ENCODE peak calls at places on chromosomes 5 and 9, in eight cellular contexts. One of them, this sample, is unnamed.

GRCh38 chr9:108496866-108497265 is 358.9 kb downstream of the ACTL7B start:
- DNase-seq in GM12878: no peak
- DNase-seq in H9: no peak
- DNase-seq in SK-N-SH: no peak
- DNase-seq in PC-3: no peak
- DNase-seq in OCI-LY7: no peak
- DNase-seq in keratinocyte: no peak
- DNase-seq in endothelial cell of umbilical vein: no peak
- DNase-seq in this sample: no peak

GRCh38 chr5:137220523-137220927 is 278.6 kb downstream of the SPOCK1 start:
- DNase-seq in GM12878: no peak
- DNase-seq in H9: peak; percentile 43
- DNase-seq in SK-N-SH: peak; percentile 42
- DNase-seq in PC-3: peak; percentile 93
- DNase-seq in OCI-LY7: peak; percentile 75
- DNase-seq in keratinocyte: peak; percentile 57
- DNase-seq in endothelial cell of umbilical vein: peak; percentile 80
- DNase-seq in this sample: no peak

GRCh38 chr5:53037141-53037859 is 48.1 kb downstream of the ITGA2 start:
- DNase-seq in GM12878: no peak
- DNase-seq in H9: no peak
- DNase-seq in SK-N-SH: no peak
- DNase-seq in PC-3: peak; percentile 90
- DNase-seq in OCI-LY7: no peak
- DNase-seq in keratinocyte: peak; percentile 85
- DNase-seq in endothelial cell of umbilical vein: peak; percentile 71
- DNase-seq in this sample: no peak

GRCh38 chr5:38515081-38515480 is 41.4 kb downstream of the LIFR start:
- DNase-seq in GM12878: no peak
- DNase-seq in H9: no peak
- DNase-seq in SK-N-SH: no peak
- DNase-seq in PC-3: no peak
- DNase-seq in OCI-LY7: no peak
- DNase-seq in keratinocyte: no peak
- DNase-seq in endothelial cell of umbilical vein: no peak
- DNase-seq in this sample: no peak

GRCh38 chr5:55540525-55540924 is 5.8 kb upstream of the PLPP1 start:
- DNase-seq in GM12878: no peak
- DNase-seq in H9: no peak
- DNase-seq in SK-N-SH: no peak
- DNase-seq in PC-3: no peak
- DNase-seq in OCI-LY7: peak; percentile 11
- DNase-seq in keratinocyte: no peak
- DNase-seq in endothelial cell of umbilical vein: no peak
- DNase-seq in this sample: no peak

GRCh38 chr5:144267961-144268513 is 97.4 kb downstream of the KCTD16 start:
- DNase-seq in GM12878: no peak
- DNase-seq in H9: no peak
- DNase-seq in SK-N-SH: no peak
- DNase-seq in PC-3: no peak
- DNase-seq in OCI-LY7: no peak
- DNase-seq in keratinocyte: no peak
- DNase-seq in endothelial cell of umbilical vein: no peak
- DNase-seq in this sample: no peak

GRCh38 chr5:42520203-42520602 is 97.0 kb downstream of the GHR start:
- DNase-seq in GM12878: no peak
- DNase-seq in H9: no peak
- DNase-seq in SK-N-SH: no peak
- DNase-seq in PC-3: no peak
- DNase-seq in OCI-LY7: no peak
- DNase-seq in keratinocyte: no peak
- DNase-seq in endothelial cell of umbilical vein: no peak
- DNase-seq in this sample: no peak

GRCh38 chr5:12323637-12324229 is 419.5 kb upstream of the CTNND2 start:
- DNase-seq in GM12878: no peak
- DNase-seq in H9: peak; percentile 99
- DNase-seq in SK-N-SH: no peak
- DNase-seq in PC-3: no peak
- DNase-seq in OCI-LY7: no peak
- DNase-seq in keratinocyte: no peak
- DNase-seq in endothelial cell of umbilical vein: no peak
- DNase-seq in this sample: no peak

GRCh38 chr5:112245616-112246015 is 173.5 kb downstream of the EPB41L4A start:
- DNase-seq in GM12878: no peak
- DNase-seq in H9: peak; percentile 40
- DNase-seq in SK-N-SH: no peak
- DNase-seq in PC-3: no peak
- DNase-seq in OCI-LY7: no peak
- DNase-seq in keratinocyte: no peak
- DNase-seq in endothelial cell of umbilical vein: no peak
- DNase-seq in this sample: no peak

GRCh38 chr5:73899055-73899454 is 273.1 kb downstream of the ARHGEF28 start:
- DNase-seq in GM12878: peak; percentile 75
- DNase-seq in H9: no peak
- DNase-seq in SK-N-SH: peak; percentile 48
- DNase-seq in PC-3: no peak
- DNase-seq in OCI-LY7: peak; percentile 4
- DNase-seq in keratinocyte: no peak
- DNase-seq in endothelial cell of umbilical vein: no peak
- DNase-seq in this sample: no peak

GRCh38 chr5:94072116-94072515 is 330.7 kb upstream of the POU5F2 start:
- DNase-seq in GM12878: no peak
- DNase-seq in H9: no peak
- DNase-seq in SK-N-SH: no peak
- DNase-seq in PC-3: no peak
- DNase-seq in OCI-LY7: no peak
- DNase-seq in keratinocyte: no peak
- DNase-seq in endothelial cell of umbilical vein: no peak
- DNase-seq in this sample: no peak

GRCh38 chr5:180332051-180332517 is 21.1 kb downstream of the GFPT2 start:
- DNase-seq in GM12878: no peak
- DNase-seq in H9: peak; percentile 95
- DNase-seq in SK-N-SH: peak; percentile 31
- DNase-seq in PC-3: peak; percentile 45
- DNase-seq in OCI-LY7: no peak
- DNase-seq in keratinocyte: no peak
- DNase-seq in endothelial cell of umbilical vein: no peak
- DNase-seq in this sample: no peak

GRCh38 chr5:120160120-120160895 is 303.8 kb upstream of the PRR16 start:
- DNase-seq in GM12878: no peak
- DNase-seq in H9: no peak
- DNase-seq in SK-N-SH: no peak
- DNase-seq in PC-3: peak; percentile 89
- DNase-seq in OCI-LY7: no peak
- DNase-seq in keratinocyte: no peak
- DNase-seq in endothelial cell of umbilical vein: no peak
- DNase-seq in this sample: no peak

GRCh38 chr5:60210810-60211209 is 317.3 kb upstream of the PDE4D start:
- DNase-seq in GM12878: no peak
- DNase-seq in H9: peak; percentile 69
- DNase-seq in SK-N-SH: no peak
- DNase-seq in PC-3: no peak
- DNase-seq in OCI-LY7: no peak
- DNase-seq in keratinocyte: no peak
- DNase-seq in endothelial cell of umbilical vein: no peak
- DNase-seq in this sample: no peak

GRCh38 chr9:7452378-7452777 is 347.2 kb downstream of the DMAC1 start:
- DNase-seq in GM12878: no peak
- DNase-seq in H9: no peak
- DNase-seq in SK-N-SH: no peak
- DNase-seq in PC-3: no peak
- DNase-seq in OCI-LY7: no peak
- DNase-seq in keratinocyte: no peak
- DNase-seq in endothelial cell of umbilical vein: no peak
- DNase-seq in this sample: no peak

GRCh38 chr5:99022250-99022649 is 93.4 kb upstream of the CHD1 start:
- DNase-seq in GM12878: no peak
- DNase-seq in H9: no peak
- DNase-seq in SK-N-SH: no peak
- DNase-seq in PC-3: no peak
- DNase-seq in OCI-LY7: no peak
- DNase-seq in keratinocyte: no peak
- DNase-seq in endothelial cell of umbilical vein: no peak
- DNase-seq in this sample: no peak

GRCh38 chr5:172683264-172683663 is 42.2 kb downstream of the NEURL1B start:
- DNase-seq in GM12878: no peak
- DNase-seq in H9: peak; percentile 56
- DNase-seq in SK-N-SH: no peak
- DNase-seq in PC-3: no peak
- DNase-seq in OCI-LY7: no peak
- DNase-seq in keratinocyte: no peak
- DNase-seq in endothelial cell of umbilical vein: no peak
- DNase-seq in this sample: no peak

GRCh38 chr5:134738133-134738962 is at the start of gene CAMLG:
- DNase-seq in GM12878: peak; percentile 92
- DNase-seq in H9: peak; percentile 99
- DNase-seq in SK-N-SH: peak; percentile 94
- DNase-seq in PC-3: peak; percentile 95
- DNase-seq in OCI-LY7: peak; percentile 98
- DNase-seq in keratinocyte: peak; percentile 79
- DNase-seq in endothelial cell of umbilical vein: peak; percentile 99
- DNase-seq in this sample: peak; percentile 97
- TF ChIP-seq CTCF in GM12878: peak; percentile 84
- TF ChIP-seq CTCF in H9: peak; percentile 87
- TF ChIP-seq CTCF in SK-N-SH: peak; percentile 67
- TF ChIP-seq CTCF in PC-3: peak; percentile 55
- TF ChIP-seq CTCF in OCI-LY7: peak; percentile 79
- TF ChIP-seq CTCF in keratinocyte: peak; percentile 71
- TF ChIP-seq CTCF in endothelial cell of umbilical vein: peak; percentile 73
- TF ChIP-seq CTCF in this sample: peak; percentile 81

DNA sequence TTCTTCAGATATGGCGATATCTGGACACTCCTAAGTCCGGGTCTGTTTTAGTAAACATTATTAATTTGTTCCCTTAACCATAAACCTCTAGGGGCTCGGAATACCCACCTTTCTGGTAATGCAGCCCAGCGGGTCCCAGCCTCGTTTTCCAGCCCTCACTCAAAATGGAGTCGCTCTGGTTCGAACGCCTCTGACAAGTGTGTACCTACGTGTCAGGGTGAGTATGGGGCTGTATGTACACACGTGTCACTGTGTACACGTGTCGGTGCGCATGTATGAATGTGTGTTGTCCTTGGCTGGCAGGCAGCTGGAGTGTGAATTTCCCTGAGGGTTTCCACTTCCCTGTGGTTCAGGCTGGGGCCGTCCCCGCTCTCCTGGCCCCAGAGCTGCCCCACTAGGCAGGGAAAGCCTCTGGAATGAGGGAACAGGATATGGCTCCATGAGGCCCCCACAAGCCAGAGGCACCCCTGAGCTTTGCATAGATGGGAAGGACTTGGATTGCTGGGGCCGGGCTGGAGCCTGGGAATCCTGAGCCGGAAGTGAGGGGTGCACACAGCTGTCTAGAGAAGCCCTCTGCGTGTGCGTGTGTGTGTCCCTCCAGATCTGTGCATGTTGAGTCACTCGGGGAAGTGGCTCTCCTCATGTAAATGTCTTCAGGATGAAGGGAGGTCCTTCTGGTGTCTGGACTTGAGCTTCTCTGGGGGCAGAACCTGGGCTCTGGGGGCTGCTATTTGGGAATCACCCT is 160.8 kb upstream of the IER5L start:
- DNase-seq in GM12878: no peak
- DNase-seq in H9: no peak
- DNase-seq in SK-N-SH: no peak
- DNase-seq in PC-3: no peak
- DNase-seq in OCI-LY7: no peak
- DNase-seq in keratinocyte: no peak
- DNase-seq in endothelial cell of umbilical vein: no peak
- DNase-seq in this sample: no peak
- H2AFZ ChIP-seq in GM12878: no peak overlapping the region
- H2AFZ ChIP-seq in H9: no peak overlapping the region
- H2AFZ ChIP-seq in SK-N-SH: no peak overlapping the region
- H2AFZ ChIP-seq in PC-3: no peak overlapping the region
- H2AFZ ChIP-seq in OCI-LY7: no peak overlapping the region
- H2AFZ ChIP-seq in keratinocyte: no peak overlapping the region
- H2AFZ ChIP-seq in endothelial cell of umbilical vein: no peak overlapping the region
- H2AFZ ChIP-seq in this sample: no peak overlapping the region

DNA sequence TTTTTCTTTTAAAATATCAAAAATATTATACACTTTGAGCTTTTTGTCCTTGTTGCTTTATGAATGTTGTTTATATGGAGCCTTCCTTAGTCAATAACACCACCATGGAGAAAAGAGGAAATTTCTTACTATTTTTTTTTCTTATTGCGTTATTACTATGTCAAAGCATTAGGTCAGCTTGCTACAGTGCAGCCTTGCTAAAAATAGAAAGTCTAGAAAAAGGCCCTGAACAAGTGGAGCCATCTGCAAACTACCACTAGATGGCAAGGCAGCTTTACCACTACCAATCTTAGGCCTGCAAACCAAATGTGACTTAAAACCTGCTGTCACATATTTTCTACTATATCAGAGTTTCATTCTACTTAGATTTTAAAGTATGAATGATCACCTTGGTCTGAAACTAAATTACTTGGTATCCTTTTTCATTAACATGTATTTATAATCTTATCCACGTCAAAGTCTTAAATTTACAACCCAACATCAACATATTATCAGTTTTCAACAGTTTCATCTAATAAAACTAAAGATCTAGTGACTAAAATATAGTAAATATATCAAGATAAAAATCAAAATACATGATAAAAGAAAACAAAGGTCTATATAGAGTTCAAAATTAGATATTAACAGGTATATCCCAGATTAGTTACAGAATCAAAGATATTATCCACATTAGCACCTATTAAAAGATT is 113.1 kb upstream of the ACOT12 start:
- DNase-seq in GM12878: peak; percentile 67
- DNase-seq in H9: peak; percentile 48
- DNase-seq in SK-N-SH: peak; percentile 66
- DNase-seq in PC-3: peak; percentile 65
- DNase-seq in OCI-LY7: peak; percentile 92
- DNase-seq in keratinocyte: no peak
- DNase-seq in endothelial cell of umbilical vein: peak; percentile 94
- DNase-seq in this sample: peak; percentile 68
- TF ChIP-seq CTCF in GM12878: peak; percentile 84
- TF ChIP-seq CTCF in H9: peak; percentile 86
- TF ChIP-seq CTCF in SK-N-SH: peak; percentile 96
- TF ChIP-seq CTCF in PC-3: peak; percentile 78
- TF ChIP-seq CTCF in OCI-LY7: peak; percentile 96
- TF ChIP-seq CTCF in keratinocyte: peak; percentile 72
- TF ChIP-seq CTCF in endothelial cell of umbilical vein: peak; percentile 78
- TF ChIP-seq CTCF in this sample: peak; percentile 88

DNA sequence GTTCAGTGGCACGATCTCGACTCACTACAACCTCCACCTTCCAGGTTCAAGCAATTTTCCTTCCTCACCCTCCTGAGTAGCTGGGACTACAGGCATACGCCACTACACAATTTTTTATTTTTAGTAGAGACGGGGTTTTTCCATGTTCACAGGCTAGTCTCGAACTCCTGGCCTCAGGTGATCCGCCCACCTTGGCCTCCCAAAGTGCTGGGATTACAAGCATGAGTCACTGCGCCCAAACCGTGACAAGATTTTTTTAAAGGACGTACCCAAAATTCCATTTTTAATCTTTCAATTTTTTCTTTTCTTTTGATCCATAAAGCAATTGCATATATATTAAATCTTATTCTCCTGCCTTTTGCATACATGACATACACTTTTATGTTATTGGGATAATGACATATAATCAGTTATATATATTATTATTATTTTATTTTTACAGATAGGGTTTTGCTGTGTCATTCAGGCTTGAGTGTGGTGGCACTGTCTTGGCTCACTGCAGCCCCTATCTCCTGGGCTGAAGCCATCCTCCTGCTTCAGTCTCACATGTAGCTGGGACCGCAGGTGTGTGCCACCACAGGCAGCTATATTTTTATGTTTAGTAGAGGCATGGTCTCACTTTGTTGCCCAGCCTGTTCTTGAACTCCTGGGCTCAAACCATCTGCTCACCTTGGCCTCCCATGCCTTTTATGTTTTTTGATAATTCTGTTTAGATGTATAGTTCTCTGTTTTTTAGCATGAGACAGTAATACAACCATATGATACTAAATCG is 71.9 kb downstream of the RAB24 start:
- DNase-seq in GM12878: no peak
- DNase-seq in H9: no peak
- DNase-seq in SK-N-SH: no peak
- DNase-seq in PC-3: no peak
- DNase-seq in OCI-LY7: no peak
- DNase-seq in keratinocyte: no peak
- DNase-seq in endothelial cell of umbilical vein: no peak
- DNase-seq in this sample: no peak
- H2AFZ ChIP-seq in GM12878: no peak overlapping the region
- H2AFZ ChIP-seq in H9: no peak overlapping the region
- H2AFZ ChIP-seq in SK-N-SH: no peak overlapping the region
- H2AFZ ChIP-seq in PC-3: no peak overlapping the region
- H2AFZ ChIP-seq in OCI-LY7: no peak overlapping the region
- H2AFZ ChIP-seq in keratinocyte: no peak overlapping the region
- H2AFZ ChIP-seq in endothelial cell of umbilical vein: no peak overlapping the region
- H2AFZ ChIP-seq in this sample: no peak overlapping the region

This sample was measured in DND-41.